ENCODE peak calls at places on chromosomes 12 and 14, in six cellular contexts. L is A549, N is left lung, Z is heart right ventricle, U is left ventricle myocardium inferior, A is OCI-LY7. Y is an unnamed sample. For H3K4me1, the result is how much of the 10 kb centered on the place peaks cover.

GRCh38 chr12:1560704-1561103 is 33.7 kb downstream of the FBXL14 start:
- DNase-seq in U (no peak), L (no peak), Z (no peak), A (no peak), N (no peak), Y (no peak)

GRCh38 chr12:83145325-83145724 is 458.6 kb downstream of the TMTC2 start:
- DNase-seq in L (no peak), U (no peak), A (no peak), N (no peak), Z (peak), Y (no peak)

GRCh38 chr12:26648584-26648983 is 184.4 kb downstream of the ITPR2 start:
- DNase-seq in L (peak), Z (no peak), A (no peak), N (no peak), U (no peak), Y (no peak)

GRCh38 chr12:54460317-54460935 is 13.0 kb downstream of the GTSF1 start:
- DNase-seq in U (no peak), A (no peak), Z (no peak), N (no peak), L (no peak), Y (no peak)

GRCh38 chr12:29782821-29783772 is 645 bp downstream of the TMTC1 start:
- DNase-seq in U (peak), Z (peak), A (no peak), L (no peak), N (peak), Y (peak)

GRCh38 chr12:43836455-43836989 is 641 bp downstream of the TMEM117 start:
- DNase-seq in N (no peak), Z (peak), L (peak), U (no peak), A (no peak), Y (no peak)

GRCh38 chr14:90368946-90369721 is 27.7 kb upstream of the CALM1 start:
- DNase-seq in A (peak), U (no peak), Z (no peak), N (no peak), L (peak), Y (no peak)

GRCh38 chr14:103398427-103399195 is 13.4 kb downstream of the MARK3 start:
- DNase-seq in A (no peak), L (no peak), N (no peak), U (no peak), Z (no peak), Y (no peak)

GRCh38 chr12:70733385-70733784 is 96.2 kb upstream of the PTPRB start:
- DNase-seq in A (peak), Z (peak), L (peak), U (no peak), N (no peak), Y (peak)

GRCh38 chr12:57759360-57759980 is 4.6 kb downstream of the MARCHF9 start:
- DNase-seq in N (no peak), L (no peak), Z (no peak), A (peak), U (no peak), Y (no peak)

GRCh38 chr12:12992418-12993175 is 7.5 kb downstream of the HEBP1 start:
- DNase-seq in N (no peak), L (peak), U (no peak), A (no peak), Z (peak), Y (peak)

GRCh38 chr14:103463149-103463548 is 59.5 kb downstream of the CKB start:
- DNase-seq in U (no peak), N (no peak), A (no peak), L (no peak), Z (no peak), Y (no peak)

GRCh38 chr12:96399919-96400630 is at the start of gene CDK17:
- DNase-seq in U (peak), L (peak), A (peak), N (peak), Z (peak), Y (peak)
- H3K4me1 ChIP-seq in U (half or more), L (under half), A (half or more), N (under half), Z (under half), Y (under half)

GRCh38 chr12:67515679-67516363 is 132.7 kb upstream of the DYRK2 start:
- DNase-seq in L (no peak), N (no peak), A (peak), U (no peak), Z (peak), Y (no peak)
- TF ChIP-seq CTCF in L (no peak), N (no peak), A (no peak), U (no peak), Z (no peak), Y (no peak)

GRCh38 chr12:98420403-98420800 is 95.0 kb upstream of the TMPO start:
- DNase-seq in A (no peak), U (no peak), L (no peak), Z (no peak), N (no peak), Y (no peak)
- H3K4me3 ChIP-seq in A (no peak), U (no peak), L (no peak), Z (no peak), N (no peak), Y (no peak)

GRCh38 chr12:95774311-95775045 is 16.1 kb downstream of the NTN4 start:
- DNase-seq in L (no peak), N (no peak), Z (no peak), A (no peak), U (no peak), Y (no peak)
- H3K4me1 ChIP-seq in L (under half), N (under half), Z (under half), A (under half), U (under half), Y (under half)

DNA sequence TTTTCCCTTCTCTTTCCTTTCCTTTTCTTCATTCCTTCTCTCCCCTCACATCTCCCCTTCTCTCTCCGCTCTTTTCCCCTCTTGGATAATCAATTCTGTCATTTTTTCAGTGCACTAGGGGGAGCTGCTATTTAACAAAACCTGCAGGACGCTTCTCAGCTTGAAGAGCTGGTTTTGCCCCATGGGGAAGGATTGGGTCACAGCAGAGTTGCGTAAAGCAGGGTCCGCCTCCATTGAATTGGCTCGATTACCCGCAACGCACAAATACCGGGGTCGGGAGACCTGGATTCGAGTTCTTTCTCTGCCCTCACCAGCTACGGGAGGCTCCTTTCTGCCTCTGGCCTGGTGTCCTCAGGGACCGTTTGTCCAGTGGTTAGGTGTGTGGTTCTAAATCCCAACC is 42.1 kb upstream of the CHGA start:
- DNase-seq in A (no peak), N (no peak), U (no peak), Z (no peak), L (peak), Y (no peak)
- TF ChIP-seq CTCF in A (peak), N (no peak), U (peak), Z (peak), L (peak), Y (peak)

DNA sequence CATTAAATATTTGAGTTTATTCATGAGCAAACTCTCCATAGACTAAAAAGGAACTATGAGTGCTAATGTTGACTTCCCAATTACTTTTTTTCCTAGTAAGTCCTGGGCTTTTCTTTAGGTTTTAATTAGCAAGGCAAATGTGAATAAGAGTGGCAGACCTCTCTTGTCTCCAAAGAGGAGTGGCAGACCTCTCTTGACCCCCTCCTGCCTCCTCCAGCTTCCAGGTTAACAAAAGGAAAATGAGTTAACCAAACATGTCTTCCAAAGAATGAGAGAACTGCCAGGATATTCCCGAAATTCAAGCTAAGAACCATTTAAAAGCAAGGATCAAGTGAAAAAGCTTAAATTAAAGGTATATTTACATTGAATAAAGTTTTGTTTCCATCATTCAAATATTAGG is 253.2 kb downstream of the MDGA2 start:
- DNase-seq in A (no peak), U (no peak), N (no peak), Z (no peak), L (no peak), Y (no peak)
- H3K4me3 ChIP-seq in A (no peak), U (no peak), N (no peak), Z (no peak), L (no peak), Y (no peak)

DNA sequence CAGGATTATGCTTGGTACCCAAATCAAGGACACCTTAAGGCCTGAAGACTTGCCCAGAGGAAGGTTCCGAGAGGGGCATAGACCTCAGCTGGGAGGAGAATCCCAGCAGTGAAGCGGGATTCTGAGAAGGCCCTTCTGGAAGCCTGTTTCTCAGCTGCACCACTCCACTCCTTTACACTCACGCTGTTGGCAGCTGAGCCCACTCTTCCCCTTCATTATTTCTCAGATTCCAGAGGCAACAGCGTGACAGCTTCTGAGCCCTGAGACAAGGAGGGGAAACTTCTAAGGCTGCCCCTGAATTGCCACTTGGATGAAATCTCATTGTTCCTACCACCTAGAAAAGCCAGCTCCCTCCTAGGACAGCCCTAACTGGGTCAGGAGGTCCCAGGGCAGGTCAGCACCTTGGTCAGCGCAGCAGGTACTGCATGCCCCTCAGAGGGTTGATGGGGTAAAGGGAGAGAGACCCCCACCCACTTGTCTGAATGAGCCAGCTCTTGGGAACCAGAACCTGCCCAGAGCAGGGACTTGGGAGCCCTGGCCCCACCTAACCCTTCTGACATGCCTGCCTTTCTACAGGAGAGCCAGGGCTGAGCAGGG is 53.9 kb downstream of the ISCA2 start:
- DNase-seq in Z (no peak), N (no peak), A (no peak), L (no peak), U (no peak), Y (no peak)
- H3K4me1 ChIP-seq in Z (under half), N (under half), A (under half), L (under half), U (under half), Y (under half)

GRCh38 chr12:48968004-48968403 is 3.5 kb downstream of the WNT10B start:
- DNase-seq in L (no peak), N (no peak), Z (no peak), A (no peak), U (no peak), Y (no peak)

GRCh38 chr12:48961801-48962200 is 4.5 kb upstream of the ARF3 start:
- DNase-seq in Z (no peak), N (no peak), U (no peak), L (no peak), A (no peak), Y (no peak)

GRCh38 chr12:48968467-48968866 is 3.1 kb downstream of the WNT10B start:
- DNase-seq in Z (no peak), L (no peak), A (no peak), U (no peak), N (no peak), Y (no peak)

GRCh38 chr12:48966177-48966890 is 5.2 kb downstream of the WNT10B start:
- DNase-seq in A (no peak), Z (no peak), N (no peak), L (no peak), U (no peak), Y (no peak)

DNA sequence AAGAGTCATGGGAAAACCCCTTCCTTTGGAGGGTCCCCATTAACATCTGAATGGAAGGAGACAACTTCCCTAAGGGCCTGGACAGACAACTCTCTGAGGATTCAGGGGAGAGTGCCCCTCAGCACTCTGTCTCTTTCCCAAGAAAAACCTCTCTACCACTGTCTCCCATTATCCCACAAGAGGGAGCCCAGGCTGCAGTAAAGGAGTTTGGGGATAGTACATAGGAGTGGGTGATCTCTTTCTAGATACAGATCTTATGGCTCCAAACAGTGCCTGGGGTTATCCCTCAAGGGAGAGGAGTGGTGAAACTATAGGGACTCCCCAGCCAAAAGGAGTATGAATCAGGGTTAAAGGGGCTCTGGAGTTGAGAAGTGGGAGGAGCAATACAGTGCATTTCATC is 6.1 kb downstream of the WNT10B start:
- DNase-seq in L (no peak), Z (no peak), A (no peak), U (no peak), N (no peak), Y (no peak)
- TF ChIP-seq CTCF in L (peak), Z (peak), A (no peak), U (peak), N (no peak), Y (no peak)